ENCODE peak calls at places on chromosomes 12 and 14, in eight cellular contexts. Z is right lobe of liver, T is psoas muscle, C is neural progenitor cell, G is heart left ventricle, M is adrenal gland, V is Peyer's patch, D is left ventricle myocardium inferior. K is an unnamed sample. For H3K9me3 and H3K27me3, the result is how much of the 10 kb centered on the place peaks cover.

GRCh38 chr14:102000902-102001301 is 36.5 kb downstream of the DYNC1H1 start:
- DNase-seq in Z (no peak), T (no peak), C (no peak), G (no peak), M (no peak), V (no peak), D (no peak), K (no peak)

GRCh38 chr14:96567289-96567899 is 65.2 kb downstream of the PAPOLA start:
- DNase-seq in Z (no peak), T (no peak), C (peak), G (no peak), M (no peak), V (no peak), D (no peak), K (no peak)

GRCh38 chr12:45298721-45299120 is 82.8 kb downstream of the ANO6 start:
- DNase-seq in Z (no peak), T (no peak), C (no peak), G (no peak), M (no peak), V (no peak), D (no peak), K (no peak)

GRCh38 chr14:22653012-22653621 is 9.0 kb upstream of the OR6J1 start:
- DNase-seq in Z (peak), T (peak), C (peak), G (peak), M (peak), V (peak), D (peak), K (peak)

GRCh38 chr14:91369628-91370445 is 47.8 kb downstream of the CCDC88C start:
- DNase-seq in Z (no peak), T (no peak), C (no peak), G (no peak), M (no peak), V (no peak), D (no peak), K (peak)

GRCh38 chr12:54051081-54051912 is 2.3 kb upstream of the HOXC4 start:
- DNase-seq in Z (no peak), T (no peak), C (no peak), G (no peak), M (no peak), V (no peak), D (no peak), K (no peak)

GRCh38 chr12:110530511-110530910 is 28.4 kb downstream of the RAD9B start:
- DNase-seq in Z (no peak), T (no peak), C (no peak), G (no peak), M (no peak), V (no peak), D (no peak), K (no peak)

GRCh38 chr12:65879878-65880277 is 55.6 kb downstream of the HMGA2 start:
- DNase-seq in Z (no peak), T (no peak), C (no peak), G (no peak), M (no peak), V (no peak), D (no peak), K (no peak)

GRCh38 chr12:92505373-92506340 is 197.1 kb upstream of the PLEKHG7 start:
- DNase-seq in Z (peak), T (peak), C (peak), G (peak), M (peak), V (peak), D (peak), K (no peak)

GRCh38 chr14:99907761-99908652 is 114.8 kb downstream of the EML1 start:
- DNase-seq in Z (no peak), T (no peak), C (no peak), G (no peak), M (no peak), V (no peak), D (no peak), K (no peak)

GRCh38 chr14:51460051-51460450 is 191.7 kb upstream of the FRMD6 start:
- DNase-seq in Z (no peak), T (no peak), C (no peak), G (no peak), M (no peak), V (no peak), D (no peak), K (no peak)

GRCh38 chr12:23657598-23657997 is 291.9 kb downstream of the SOX5 start:
- DNase-seq in Z (no peak), T (no peak), C (no peak), G (no peak), M (no peak), V (no peak), D (no peak), K (no peak)
- H3K4me3 ChIP-seq in Z (no peak), T (no peak), C (no peak), G (no peak), M (no peak), V (no peak), D (no peak), K (no peak)

GRCh38 chr12:133233006-133233405 is 2.7 kb downstream of the ANHX start:
- DNase-seq in Z (no peak), T (no peak), C (no peak), G (no peak), M (no peak), V (no peak), D (no peak), K (no peak)
- H3K9me3 ChIP-seq in Z (under half), T (under half), C (under half), G (under half), M (under half), V (under half), D (under half), K (under half)

GRCh38 chr12:132582058-132582420 is 28.3 kb downstream of the LRCOL1 start:
- DNase-seq in Z (no peak), T (peak), C (peak), G (no peak), M (no peak), V (no peak), D (no peak), K (no peak)
- H3K27me3 ChIP-seq in Z (under half), T (under half), C (half or more), G (under half), M (under half), V (under half), D (under half), K (under half)

DNA sequence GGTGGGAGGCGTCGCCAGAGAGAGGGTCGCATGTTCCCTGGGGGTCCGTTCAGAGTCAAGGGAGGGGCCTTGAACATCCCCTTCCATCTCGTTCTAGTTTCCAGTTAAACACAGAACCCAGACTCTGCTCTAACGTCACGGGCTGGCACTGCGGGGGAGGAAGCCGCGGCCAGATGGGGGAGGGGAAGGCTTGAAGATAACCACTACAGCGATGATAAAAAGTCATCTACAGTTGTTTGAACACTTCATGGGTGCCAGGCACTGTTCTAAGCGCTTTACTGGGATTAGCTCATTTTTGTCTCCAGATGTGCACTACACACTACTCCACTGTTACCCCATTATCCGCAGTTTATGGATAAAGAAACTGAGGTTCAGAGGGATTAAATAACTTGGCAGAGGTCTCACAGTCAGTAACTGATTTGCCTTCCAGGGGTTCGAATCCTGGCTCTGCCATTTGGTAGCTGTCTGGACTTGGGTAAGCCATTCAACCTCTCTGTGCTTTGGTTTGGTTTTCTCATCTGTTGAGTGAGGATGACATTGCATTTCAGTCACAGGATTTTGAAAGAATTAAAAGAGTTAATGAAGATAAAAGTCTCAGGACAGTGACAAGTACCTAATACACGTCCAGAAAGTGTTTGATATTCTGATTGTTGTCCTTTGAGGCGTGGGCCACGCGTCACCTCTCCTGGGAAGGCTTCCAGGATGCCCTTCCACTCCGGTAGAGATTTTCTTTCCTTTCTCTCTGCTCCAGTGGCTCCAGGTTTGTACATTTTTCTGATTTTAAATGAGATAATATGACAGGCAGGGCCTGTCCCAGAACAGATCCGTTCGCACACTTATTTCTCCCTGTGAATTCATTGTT is 798 bp upstream of the RASAL1 start:
- DNase-seq in Z (no peak), T (no peak), C (no peak), G (no peak), M (peak), V (peak), D (no peak), K (no peak)
- H3K4me3 ChIP-seq in Z (no peak), T (no peak), C (peak), G (no peak), M (peak), V (peak), D (no peak), K (no peak)

DNA sequence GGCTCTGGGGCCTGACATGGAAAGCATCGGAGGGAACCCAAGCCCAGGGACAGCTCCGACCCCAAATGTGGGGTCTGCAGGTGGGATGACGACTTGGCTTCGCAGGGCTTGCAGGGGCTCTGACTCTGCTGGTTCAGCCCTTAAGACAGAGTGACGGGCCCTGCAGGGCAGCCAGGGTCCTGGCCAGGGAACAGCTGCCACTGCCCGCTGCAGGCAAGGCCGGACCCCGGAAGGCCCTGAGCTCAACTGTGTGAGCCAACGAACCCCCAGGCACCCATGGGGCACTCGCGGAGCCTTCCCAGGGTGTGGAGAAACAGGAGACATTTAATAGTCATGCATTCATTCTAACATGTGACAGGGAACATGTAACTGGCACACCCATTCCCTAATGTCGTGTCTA is 120.7 kb downstream of the PIWIL1 start:
- DNase-seq in Z (no peak), T (no peak), C (no peak), G (no peak), M (no peak), V (no peak), D (no peak), K (no peak)
- H3K9me3 ChIP-seq in Z (under half), T (under half), C (under half), G (under half), M (under half), V (under half), D (under half), K (under half)

DNA sequence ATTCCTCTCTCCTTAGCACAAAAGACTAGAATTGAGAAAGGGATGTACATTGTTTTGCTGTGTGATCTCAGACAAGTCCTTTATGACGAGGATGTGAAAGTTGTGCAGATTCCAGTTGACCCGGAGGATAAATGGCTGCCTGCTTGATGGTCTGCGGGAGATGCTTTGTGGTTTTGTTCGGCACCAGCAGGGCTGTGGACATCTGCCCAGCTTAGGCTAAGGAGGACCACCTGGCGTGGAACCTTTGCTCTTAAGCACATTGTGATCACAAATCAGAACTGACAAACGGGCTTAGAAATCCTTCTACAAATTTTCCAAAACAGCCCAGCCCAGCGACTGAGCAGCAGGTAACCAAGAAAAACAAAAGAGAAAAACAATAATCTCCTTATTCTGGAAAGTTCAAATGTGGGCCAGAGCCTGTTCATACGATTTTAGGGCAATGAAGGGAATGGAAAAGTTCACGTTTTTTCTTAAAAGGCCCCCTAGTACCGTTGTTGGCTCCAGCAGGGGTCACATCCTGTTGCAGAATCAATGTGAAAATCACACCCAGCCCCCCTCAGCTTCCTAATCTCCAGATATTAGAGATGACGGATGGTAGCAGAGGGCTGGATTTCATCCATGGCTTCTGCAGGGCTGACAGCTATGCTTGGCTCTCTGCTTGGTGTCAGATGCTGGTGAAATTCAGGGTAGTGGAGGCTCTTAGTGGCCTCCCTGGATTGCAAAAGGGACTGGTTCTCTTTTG is 81.1 kb upstream of the RFLNA start:
- DNase-seq in Z (no peak), T (no peak), C (peak), G (no peak), M (no peak), V (no peak), D (no peak), K (no peak)
- H3K27me3 ChIP-seq in Z (under half), T (under half), C (under half), G (under half), M (under half), V (under half), D (half or more), K (under half)

GRCh38 chr12:122732170-122732569 is 1.5 kb upstream of the HCAR1 start:
- DNase-seq in Z (no peak), T (no peak), C (no peak), G (no peak), M (no peak), V (no peak), D (no peak), K (no peak)

GRCh38 chr12:122729583-122730214 is 945 bp downstream of the HCAR1 start:
- DNase-seq in Z (no peak), T (no peak), C (no peak), G (no peak), M (no peak), V (no peak), D (no peak), K (no peak)

GRCh38 chr12:122726056-122726558 is 4.5 kb downstream of the HCAR1 start:
- DNase-seq in Z (no peak), T (no peak), C (no peak), G (no peak), M (no peak), V (no peak), D (no peak), K (no peak)

GRCh38 chr12:122732611-122733010 is 2.0 kb upstream of the HCAR1 start:
- DNase-seq in Z (no peak), T (no peak), C (no peak), G (no peak), M (no peak), V (no peak), D (no peak), K (no peak)

GRCh38 chr12:122730215-122731014 is at the start of gene HCAR1:
- DNase-seq in Z (no peak), T (no peak), C (peak), G (no peak), M (no peak), V (no peak), D (no peak), K (peak)
- H3K4me3 ChIP-seq in Z (peak), T (peak), C (no peak), G (peak), M (peak), V (no peak), D (peak), K (peak)